ENCODE peak calls at places on chromosome 17, in ten cellular contexts. One of them, this sample, is unnamed.
A peak's percentile ranks its signal among the peaks of the same experiment; 100 is the strongest.

GRCh38 chr17:56592487-56593072 is 919 bp upstream of the NOG start:
- DNase-seq in nucleus accumbens: no peak
- DNase-seq in PC-9: peak; percentile 76
- DNase-seq in stimulated activated CD8-positive, alpha-beta memory T cell treated with anti-CD3 and anti-CD28 coated beads, Interleukin-2, amount 100 ng/mL, for 1 hour: peak; percentile 40
- DNase-seq in fibroblast of pulmonary artery: peak; percentile 23
- DNase-seq in left kidney: peak; percentile 87
- DNase-seq in Caki2: peak; percentile 71
- DNase-seq in stimulated activated CD4-positive, alpha-beta T cell treated with anti-CD3 and anti-CD28 coated beads, Interleukin-4, amount 100 ng/mL, for 4 hours: peak; percentile 57
- DNase-seq in kidney epithelial cell: no peak
- DNase-seq in WTC11: peak; percentile 77
- DNase-seq in this sample: peak; percentile 26

GRCh38 chr17:1995321-1996242 is 29.6 kb downstream of the RTN4RL1 start:
- DNase-seq in nucleus accumbens: no peak
- DNase-seq in PC-9: no peak
- DNase-seq in stimulated activated CD8-positive, alpha-beta memory T cell treated with anti-CD3 and anti-CD28 coated beads, Interleukin-2, amount 100 ng/mL, for 1 hour: no peak
- DNase-seq in fibroblast of pulmonary artery: no peak
- DNase-seq in left kidney: no peak
- DNase-seq in Caki2: no peak
- DNase-seq in stimulated activated CD4-positive, alpha-beta T cell treated with anti-CD3 and anti-CD28 coated beads, Interleukin-4, amount 100 ng/mL, for 4 hours: no peak
- DNase-seq in kidney epithelial cell: no peak
- DNase-seq in WTC11: no peak
- DNase-seq in this sample: no peak

GRCh38 chr17:57461082-57461481 is 204.8 kb downstream of the MSI2 start:
- DNase-seq in nucleus accumbens: no peak
- DNase-seq in PC-9: no peak
- DNase-seq in stimulated activated CD8-positive, alpha-beta memory T cell treated with anti-CD3 and anti-CD28 coated beads, Interleukin-2, amount 100 ng/mL, for 1 hour: no peak
- DNase-seq in fibroblast of pulmonary artery: no peak
- DNase-seq in left kidney: no peak
- DNase-seq in Caki2: peak; percentile 43
- DNase-seq in stimulated activated CD4-positive, alpha-beta T cell treated with anti-CD3 and anti-CD28 coated beads, Interleukin-4, amount 100 ng/mL, for 4 hours: no peak
- DNase-seq in kidney epithelial cell: no peak
- DNase-seq in WTC11: no peak
- DNase-seq in this sample: no peak

GRCh38 chr17:28293994-28294393 is 25.0 kb upstream of the TMEM97 start:
- DNase-seq in nucleus accumbens: no peak
- DNase-seq in PC-9: no peak
- DNase-seq in stimulated activated CD8-positive, alpha-beta memory T cell treated with anti-CD3 and anti-CD28 coated beads, Interleukin-2, amount 100 ng/mL, for 1 hour: no peak
- DNase-seq in fibroblast of pulmonary artery: no peak
- DNase-seq in left kidney: no peak
- DNase-seq in Caki2: no peak
- DNase-seq in stimulated activated CD4-positive, alpha-beta T cell treated with anti-CD3 and anti-CD28 coated beads, Interleukin-4, amount 100 ng/mL, for 4 hours: no peak
- DNase-seq in kidney epithelial cell: no peak
- DNase-seq in WTC11: no peak
- DNase-seq in this sample: no peak

GRCh38 chr17:4862720-4863119 is 29.6 kb downstream of the MINK1 start:
- DNase-seq in nucleus accumbens: no peak
- DNase-seq in PC-9: no peak
- DNase-seq in stimulated activated CD8-positive, alpha-beta memory T cell treated with anti-CD3 and anti-CD28 coated beads, Interleukin-2, amount 100 ng/mL, for 1 hour: no peak
- DNase-seq in fibroblast of pulmonary artery: no peak
- DNase-seq in left kidney: no peak
- DNase-seq in Caki2: no peak
- DNase-seq in stimulated activated CD4-positive, alpha-beta T cell treated with anti-CD3 and anti-CD28 coated beads, Interleukin-4, amount 100 ng/mL, for 4 hours: no peak
- DNase-seq in kidney epithelial cell: no peak
- DNase-seq in WTC11: no peak
- DNase-seq in this sample: no peak

GRCh38 chr17:60455378-60455777 is 33.1 kb downstream of the CHCT1 start:
- DNase-seq in nucleus accumbens: no peak
- DNase-seq in PC-9: no peak
- DNase-seq in stimulated activated CD8-positive, alpha-beta memory T cell treated with anti-CD3 and anti-CD28 coated beads, Interleukin-2, amount 100 ng/mL, for 1 hour: no peak
- DNase-seq in fibroblast of pulmonary artery: peak; percentile 31
- DNase-seq in left kidney: no peak
- DNase-seq in Caki2: no peak
- DNase-seq in stimulated activated CD4-positive, alpha-beta T cell treated with anti-CD3 and anti-CD28 coated beads, Interleukin-4, amount 100 ng/mL, for 4 hours: no peak
- DNase-seq in kidney epithelial cell: no peak
- DNase-seq in WTC11: no peak
- DNase-seq in this sample: no peak

GRCh38 chr17:44872131-44872768 is 24.6 kb downstream of the HIGD1B start:
- DNase-seq in nucleus accumbens: no peak
- DNase-seq in PC-9: no peak
- DNase-seq in stimulated activated CD8-positive, alpha-beta memory T cell treated with anti-CD3 and anti-CD28 coated beads, Interleukin-2, amount 100 ng/mL, for 1 hour: no peak
- DNase-seq in fibroblast of pulmonary artery: peak; percentile 29
- DNase-seq in left kidney: no peak
- DNase-seq in Caki2: no peak
- DNase-seq in stimulated activated CD4-positive, alpha-beta T cell treated with anti-CD3 and anti-CD28 coated beads, Interleukin-4, amount 100 ng/mL, for 4 hours: no peak
- DNase-seq in kidney epithelial cell: no peak
- DNase-seq in WTC11: no peak
- DNase-seq in this sample: peak; percentile 41

GRCh38 chr17:15171433-15172047 is 93.6 kb downstream of the PMP22 start:
- DNase-seq in nucleus accumbens: no peak
- DNase-seq in PC-9: peak; percentile 42
- DNase-seq in stimulated activated CD8-positive, alpha-beta memory T cell treated with anti-CD3 and anti-CD28 coated beads, Interleukin-2, amount 100 ng/mL, for 1 hour: no peak
- DNase-seq in fibroblast of pulmonary artery: peak; percentile 74
- DNase-seq in left kidney: peak; percentile 92
- DNase-seq in Caki2: peak; percentile 22
- DNase-seq in stimulated activated CD4-positive, alpha-beta T cell treated with anti-CD3 and anti-CD28 coated beads, Interleukin-4, amount 100 ng/mL, for 4 hours: no peak
- DNase-seq in kidney epithelial cell: peak; percentile 12
- DNase-seq in WTC11: peak; percentile 83
- DNase-seq in this sample: peak; percentile 39

GRCh38 chr17:57096472-57097198 is 11.6 kb downstream of the AKAP1 start:
- DNase-seq in nucleus accumbens: no peak
- DNase-seq in PC-9: no peak
- DNase-seq in stimulated activated CD8-positive, alpha-beta memory T cell treated with anti-CD3 and anti-CD28 coated beads, Interleukin-2, amount 100 ng/mL, for 1 hour: no peak
- DNase-seq in fibroblast of pulmonary artery: no peak
- DNase-seq in left kidney: no peak
- DNase-seq in Caki2: no peak
- DNase-seq in stimulated activated CD4-positive, alpha-beta T cell treated with anti-CD3 and anti-CD28 coated beads, Interleukin-4, amount 100 ng/mL, for 4 hours: no peak
- DNase-seq in kidney epithelial cell: no peak
- DNase-seq in WTC11: no peak
- DNase-seq in this sample: no peak

GRCh38 chr17:35373532-35373983 is at the start of gene SLFN11:
- DNase-seq in nucleus accumbens: no peak
- DNase-seq in PC-9: no peak
- DNase-seq in stimulated activated CD8-positive, alpha-beta memory T cell treated with anti-CD3 and anti-CD28 coated beads, Interleukin-2, amount 100 ng/mL, for 1 hour: peak; percentile 73
- DNase-seq in fibroblast of pulmonary artery: peak; percentile 93
- DNase-seq in left kidney: peak; percentile 65
- DNase-seq in Caki2: no peak
- DNase-seq in stimulated activated CD4-positive, alpha-beta T cell treated with anti-CD3 and anti-CD28 coated beads, Interleukin-4, amount 100 ng/mL, for 4 hours: peak; percentile 89
- DNase-seq in kidney epithelial cell: no peak
- DNase-seq in WTC11: no peak
- DNase-seq in this sample: peak; percentile 9

GRCh38 chr17:57538730-57539456 is 206.2 kb downstream of the CCDC182 start:
- DNase-seq in nucleus accumbens: no peak
- DNase-seq in PC-9: no peak
- DNase-seq in stimulated activated CD8-positive, alpha-beta memory T cell treated with anti-CD3 and anti-CD28 coated beads, Interleukin-2, amount 100 ng/mL, for 1 hour: no peak
- DNase-seq in fibroblast of pulmonary artery: no peak
- DNase-seq in left kidney: no peak
- DNase-seq in Caki2: no peak
- DNase-seq in stimulated activated CD4-positive, alpha-beta T cell treated with anti-CD3 and anti-CD28 coated beads, Interleukin-4, amount 100 ng/mL, for 4 hours: no peak
- DNase-seq in kidney epithelial cell: no peak
- DNase-seq in WTC11: no peak
- DNase-seq in this sample: no peak

GRCh38 chr17:75390982-75391381 is 14.5 kb downstream of the GRB2 start:
- DNase-seq in nucleus accumbens: no peak
- DNase-seq in PC-9: no peak
- DNase-seq in stimulated activated CD8-positive, alpha-beta memory T cell treated with anti-CD3 and anti-CD28 coated beads, Interleukin-2, amount 100 ng/mL, for 1 hour: no peak
- DNase-seq in fibroblast of pulmonary artery: peak; percentile 18
- DNase-seq in left kidney: no peak
- DNase-seq in Caki2: no peak
- DNase-seq in stimulated activated CD4-positive, alpha-beta T cell treated with anti-CD3 and anti-CD28 coated beads, Interleukin-4, amount 100 ng/mL, for 4 hours: no peak
- DNase-seq in kidney epithelial cell: no peak
- DNase-seq in WTC11: no peak
- DNase-seq in this sample: no peak

GRCh38 chr17:1060991-1061390 is 64.1 kb downstream of the TIMM22 start:
- DNase-seq in nucleus accumbens: no peak
- DNase-seq in PC-9: peak; percentile 97
- DNase-seq in stimulated activated CD8-positive, alpha-beta memory T cell treated with anti-CD3 and anti-CD28 coated beads, Interleukin-2, amount 100 ng/mL, for 1 hour: no peak
- DNase-seq in fibroblast of pulmonary artery: peak; percentile 94
- DNase-seq in left kidney: no peak
- DNase-seq in Caki2: peak; percentile 88
- DNase-seq in stimulated activated CD4-positive, alpha-beta T cell treated with anti-CD3 and anti-CD28 coated beads, Interleukin-4, amount 100 ng/mL, for 4 hours: no peak
- DNase-seq in kidney epithelial cell: peak; percentile 97
- DNase-seq in WTC11: no peak
- DNase-seq in this sample: no peak

GRCh38 chr17:28967240-28968135 is 16.2 kb upstream of the PHF12 start:
- DNase-seq in nucleus accumbens: no peak
- DNase-seq in PC-9: no peak
- DNase-seq in stimulated activated CD8-positive, alpha-beta memory T cell treated with anti-CD3 and anti-CD28 coated beads, Interleukin-2, amount 100 ng/mL, for 1 hour: no peak
- DNase-seq in fibroblast of pulmonary artery: no peak
- DNase-seq in left kidney: peak; percentile 69
- DNase-seq in Caki2: no peak
- DNase-seq in stimulated activated CD4-positive, alpha-beta T cell treated with anti-CD3 and anti-CD28 coated beads, Interleukin-4, amount 100 ng/mL, for 4 hours: no peak
- DNase-seq in kidney epithelial cell: no peak
- DNase-seq in WTC11: no peak
- DNase-seq in this sample: peak; percentile 16

GRCh38 chr17:50474523-50474922 is 4.1 kb upstream of the RSAD1 start:
- DNase-seq in nucleus accumbens: no peak
- DNase-seq in PC-9: no peak
- DNase-seq in stimulated activated CD8-positive, alpha-beta memory T cell treated with anti-CD3 and anti-CD28 coated beads, Interleukin-2, amount 100 ng/mL, for 1 hour: no peak
- DNase-seq in fibroblast of pulmonary artery: no peak
- DNase-seq in left kidney: no peak
- DNase-seq in Caki2: no peak
- DNase-seq in stimulated activated CD4-positive, alpha-beta T cell treated with anti-CD3 and anti-CD28 coated beads, Interleukin-4, amount 100 ng/mL, for 4 hours: no peak
- DNase-seq in kidney epithelial cell: no peak
- DNase-seq in WTC11: no peak
- DNase-seq in this sample: no peak

GRCh38 chr17:40910441-40910841 is 25.4 kb upstream of the KRT20 start:
- DNase-seq in nucleus accumbens: no peak
- DNase-seq in PC-9: no peak
- DNase-seq in stimulated activated CD8-positive, alpha-beta memory T cell treated with anti-CD3 and anti-CD28 coated beads, Interleukin-2, amount 100 ng/mL, for 1 hour: no peak
- DNase-seq in fibroblast of pulmonary artery: peak; percentile 23
- DNase-seq in left kidney: no peak
- DNase-seq in Caki2: no peak
- DNase-seq in stimulated activated CD4-positive, alpha-beta T cell treated with anti-CD3 and anti-CD28 coated beads, Interleukin-4, amount 100 ng/mL, for 4 hours: no peak
- DNase-seq in kidney epithelial cell: no peak
- DNase-seq in WTC11: no peak
- DNase-seq in this sample: peak; percentile 43

GRCh38 chr17:1591474-1592090 is 29.0 kb upstream of the PITPNA start:
- DNase-seq in nucleus accumbens: no peak
- DNase-seq in PC-9: no peak
- DNase-seq in stimulated activated CD8-positive, alpha-beta memory T cell treated with anti-CD3 and anti-CD28 coated beads, Interleukin-2, amount 100 ng/mL, for 1 hour: no peak
- DNase-seq in fibroblast of pulmonary artery: no peak
- DNase-seq in left kidney: no peak
- DNase-seq in Caki2: no peak
- DNase-seq in stimulated activated CD4-positive, alpha-beta T cell treated with anti-CD3 and anti-CD28 coated beads, Interleukin-4, amount 100 ng/mL, for 4 hours: no peak
- DNase-seq in kidney epithelial cell: no peak
- DNase-seq in WTC11: no peak
- DNase-seq in this sample: no peak

GRCh38 chr17:21371511-21372081 is 4.6 kb upstream of the KCNJ12 start:
- DNase-seq in nucleus accumbens: no peak
- DNase-seq in PC-9: no peak
- DNase-seq in stimulated activated CD8-positive, alpha-beta memory T cell treated with anti-CD3 and anti-CD28 coated beads, Interleukin-2, amount 100 ng/mL, for 1 hour: no peak
- DNase-seq in fibroblast of pulmonary artery: no peak
- DNase-seq in left kidney: no peak
- DNase-seq in Caki2: no peak
- DNase-seq in stimulated activated CD4-positive, alpha-beta T cell treated with anti-CD3 and anti-CD28 coated beads, Interleukin-4, amount 100 ng/mL, for 4 hours: no peak
- DNase-seq in kidney epithelial cell: no peak
- DNase-seq in WTC11: no peak
- DNase-seq in this sample: no peak

GRCh38 chr17:38465420-38466345 is 37.4 kb downstream of the ARHGAP23 start:
- DNase-seq in nucleus accumbens: no peak
- DNase-seq in PC-9: peak; percentile 69
- DNase-seq in stimulated activated CD8-positive, alpha-beta memory T cell treated with anti-CD3 and anti-CD28 coated beads, Interleukin-2, amount 100 ng/mL, for 1 hour: no peak
- DNase-seq in fibroblast of pulmonary artery: peak; percentile 45
- DNase-seq in left kidney: no peak
- DNase-seq in Caki2: peak; percentile 37
- DNase-seq in stimulated activated CD4-positive, alpha-beta T cell treated with anti-CD3 and anti-CD28 coated beads, Interleukin-4, amount 100 ng/mL, for 4 hours: no peak
- DNase-seq in kidney epithelial cell: no peak
- DNase-seq in WTC11: no peak
- DNase-seq in this sample: no peak

GRCh38 chr17:70050192-70050591 is 24.8 kb upstream of the KCNJ16 start:
- DNase-seq in nucleus accumbens: no peak
- DNase-seq in PC-9: no peak
- DNase-seq in stimulated activated CD8-positive, alpha-beta memory T cell treated with anti-CD3 and anti-CD28 coated beads, Interleukin-2, amount 100 ng/mL, for 1 hour: no peak
- DNase-seq in fibroblast of pulmonary artery: no peak
- DNase-seq in left kidney: no peak
- DNase-seq in Caki2: no peak
- DNase-seq in stimulated activated CD4-positive, alpha-beta T cell treated with anti-CD3 and anti-CD28 coated beads, Interleukin-4, amount 100 ng/mL, for 4 hours: no peak
- DNase-seq in kidney epithelial cell: no peak
- DNase-seq in WTC11: no peak
- DNase-seq in this sample: no peak

GRCh38 chr17:48539177-48539576 is 5.7 kb downstream of the HOXB2 start:
- DNase-seq in nucleus accumbens: no peak
- DNase-seq in PC-9: no peak
- DNase-seq in stimulated activated CD8-positive, alpha-beta memory T cell treated with anti-CD3 and anti-CD28 coated beads, Interleukin-2, amount 100 ng/mL, for 1 hour: no peak
- DNase-seq in fibroblast of pulmonary artery: peak; percentile 68
- DNase-seq in left kidney: peak; percentile 72
- DNase-seq in Caki2: peak; percentile 87
- DNase-seq in stimulated activated CD4-positive, alpha-beta T cell treated with anti-CD3 and anti-CD28 coated beads, Interleukin-4, amount 100 ng/mL, for 4 hours: no peak
- DNase-seq in kidney epithelial cell: peak; percentile 87
- DNase-seq in WTC11: no peak
- DNase-seq in this sample: no peak

GRCh38 chr17:79979201-79979840 is 56.4 kb downstream of the TBC1D16 start:
- DNase-seq in nucleus accumbens: no peak
- DNase-seq in PC-9: no peak
- DNase-seq in stimulated activated CD8-positive, alpha-beta memory T cell treated with anti-CD3 and anti-CD28 coated beads, Interleukin-2, amount 100 ng/mL, for 1 hour: no peak
- DNase-seq in fibroblast of pulmonary artery: no peak
- DNase-seq in left kidney: peak; percentile 47
- DNase-seq in Caki2: no peak
- DNase-seq in stimulated activated CD4-positive, alpha-beta T cell treated with anti-CD3 and anti-CD28 coated beads, Interleukin-4, amount 100 ng/mL, for 4 hours: no peak
- DNase-seq in kidney epithelial cell: no peak
- DNase-seq in WTC11: peak; percentile 10
- DNase-seq in this sample: no peak

GRCh38 chr17:75194879-75195278 is 10.6 kb upstream of the NUP85 start:
- DNase-seq in nucleus accumbens: no peak
- DNase-seq in PC-9: peak; percentile 23
- DNase-seq in stimulated activated CD8-positive, alpha-beta memory T cell treated with anti-CD3 and anti-CD28 coated beads, Interleukin-2, amount 100 ng/mL, for 1 hour: no peak
- DNase-seq in fibroblast of pulmonary artery: no peak
- DNase-seq in left kidney: no peak
- DNase-seq in Caki2: peak; percentile 97
- DNase-seq in stimulated activated CD4-positive, alpha-beta T cell treated with anti-CD3 and anti-CD28 coated beads, Interleukin-4, amount 100 ng/mL, for 4 hours: no peak
- DNase-seq in kidney epithelial cell: peak; percentile 84
- DNase-seq in WTC11: no peak
- DNase-seq in this sample: no peak

GRCh38 chr17:7627250-7628121 is at the start of gene SAT2:
- DNase-seq in nucleus accumbens: peak; percentile 79
- DNase-seq in PC-9: peak; percentile 97
- DNase-seq in stimulated activated CD8-positive, alpha-beta memory T cell treated with anti-CD3 and anti-CD28 coated beads, Interleukin-2, amount 100 ng/mL, for 1 hour: peak; percentile 78
- DNase-seq in fibroblast of pulmonary artery: peak; percentile 95
- DNase-seq in left kidney: peak; percentile 98
- DNase-seq in Caki2: peak; percentile 83
- DNase-seq in stimulated activated CD4-positive, alpha-beta T cell treated with anti-CD3 and anti-CD28 coated beads, Interleukin-4, amount 100 ng/mL, for 4 hours: peak; percentile 86
- DNase-seq in kidney epithelial cell: peak; percentile 65
- DNase-seq in WTC11: peak; percentile 99
- DNase-seq in this sample: peak; percentile 88

GRCh38 chr17:32161506-32162365 is 19.4 kb downstream of the RHOT1 start:
- DNase-seq in nucleus accumbens: no peak
- DNase-seq in PC-9: peak; percentile 36
- DNase-seq in stimulated activated CD8-positive, alpha-beta memory T cell treated with anti-CD3 and anti-CD28 coated beads, Interleukin-2, amount 100 ng/mL, for 1 hour: no peak
- DNase-seq in fibroblast of pulmonary artery: peak; percentile 74
- DNase-seq in left kidney: no peak
- DNase-seq in Caki2: peak; percentile 97
- DNase-seq in stimulated activated CD4-positive, alpha-beta T cell treated with anti-CD3 and anti-CD28 coated beads, Interleukin-4, amount 100 ng/mL, for 4 hours: no peak
- DNase-seq in kidney epithelial cell: no peak
- DNase-seq in WTC11: no peak
- DNase-seq in this sample: no peak

GRCh38 chr17:42814633-42815399 is 9.3 kb downstream of the BECN1 start:
- DNase-seq in nucleus accumbens: no peak
- DNase-seq in PC-9: no peak
- DNase-seq in stimulated activated CD8-positive, alpha-beta memory T cell treated with anti-CD3 and anti-CD28 coated beads, Interleukin-2, amount 100 ng/mL, for 1 hour: no peak
- DNase-seq in fibroblast of pulmonary artery: peak; percentile 95
- DNase-seq in left kidney: no peak
- DNase-seq in Caki2: no peak
- DNase-seq in stimulated activated CD4-positive, alpha-beta T cell treated with anti-CD3 and anti-CD28 coated beads, Interleukin-4, amount 100 ng/mL, for 4 hours: no peak
- DNase-seq in kidney epithelial cell: no peak
- DNase-seq in WTC11: no peak
- DNase-seq in this sample: no peak

GRCh38 chr17:16987830-16988601 is 16.1 kb upstream of the TNFRSF13B start:
- DNase-seq in nucleus accumbens: no peak
- DNase-seq in PC-9: peak; percentile 63
- DNase-seq in stimulated activated CD8-positive, alpha-beta memory T cell treated with anti-CD3 and anti-CD28 coated beads, Interleukin-2, amount 100 ng/mL, for 1 hour: peak; percentile 13
- DNase-seq in fibroblast of pulmonary artery: peak; percentile 52
- DNase-seq in left kidney: peak; percentile 45
- DNase-seq in Caki2: peak; percentile 67
- DNase-seq in stimulated activated CD4-positive, alpha-beta T cell treated with anti-CD3 and anti-CD28 coated beads, Interleukin-4, amount 100 ng/mL, for 4 hours: peak; percentile 59
- DNase-seq in kidney epithelial cell: no peak
- DNase-seq in WTC11: no peak
- DNase-seq in this sample: peak; percentile 50

GRCh38 chr17:75950850-75951554 is 10.2 kb upstream of the FBF1 start:
- DNase-seq in nucleus accumbens: no peak
- DNase-seq in PC-9: no peak
- DNase-seq in stimulated activated CD8-positive, alpha-beta memory T cell treated with anti-CD3 and anti-CD28 coated beads, Interleukin-2, amount 100 ng/mL, for 1 hour: no peak
- DNase-seq in fibroblast of pulmonary artery: peak; percentile 18
- DNase-seq in left kidney: peak; percentile 66
- DNase-seq in Caki2: peak; percentile 8
- DNase-seq in stimulated activated CD4-positive, alpha-beta T cell treated with anti-CD3 and anti-CD28 coated beads, Interleukin-4, amount 100 ng/mL, for 4 hours: no peak
- DNase-seq in kidney epithelial cell: no peak
- DNase-seq in WTC11: no peak
- DNase-seq in this sample: no peak